ENCODE peak calls at places on chromosomes 3 and 15, in four cellular contexts. V is transverse colon, T is stomach, S is HepG2. Z is an unnamed sample. For H3K27me3, the result is how much of the 10 kb centered on the place peaks cover.

GRCh38 chr3:118938183-118938961 is 96.3 kb downstream of the IGSF11 start:
- DNase-seq in V (no peak), T (no peak), S (no peak), Z (no peak)

GRCh38 chr15:101009176-101009575 is 90.0 kb downstream of the LRRK1 start:
- DNase-seq in V (peak), T (no peak), S (no peak), Z (no peak)

GRCh38 chr3:115436767-115437301 is 186.5 kb upstream of the GAP43 start:
- DNase-seq in V (no peak), T (no peak), S (peak), Z (no peak)

GRCh38 chr3:170572665-170573253 is 13.1 kb downstream of the SLC7A14 start:
- DNase-seq in V (no peak), T (no peak), S (no peak), Z (no peak)

GRCh38 chr15:86615411-86615810 is 535.7 kb downstream of the AGBL1 start:
- DNase-seq in V (no peak), T (no peak), S (no peak), Z (no peak)

GRCh38 chr3:178810173-178810572 is 261.4 kb downstream of the ZMAT3 start:
- DNase-seq in V (no peak), T (no peak), S (no peak), Z (no peak)

GRCh38 chr3:195522254-195523023 is 20.7 kb downstream of the PPP1R2 start:
- DNase-seq in V (no peak), T (no peak), S (no peak), Z (no peak)

GRCh38 chr3:156657862-156658731 is 16.3 kb upstream of the TIPARP start:
- DNase-seq in V (peak), T (no peak), S (no peak), Z (no peak)

GRCh38 chr3:158160958-158161357 is 51.1 kb downstream of the RSRC1 start:
- DNase-seq in V (no peak), T (no peak), S (no peak), Z (no peak)

GRCh38 chr3:50003766-50004278 is 63.9 kb downstream of the RBM6 start:
- DNase-seq in V (no peak), T (no peak), S (no peak), Z (no peak)

GRCh38 chr3:85554153-85554552 is 595.4 kb downstream of the CADM2 start:
- DNase-seq in V (no peak), T (no peak), S (no peak), Z (no peak)

GRCh38 chr3:40387001-40387894 is at the start of gene ENTPD3:
- DNase-seq in V (peak), T (peak), S (no peak), Z (no peak)

GRCh38 chr15:73982251-73982962 is 9.7 kb downstream of the STOML1 start:
- DNase-seq in V (peak), T (peak), S (no peak), Z (peak)

GRCh38 chr3:124768812-124769211 is 38.6 kb downstream of the UMPS start:
- DNase-seq in V (peak), T (no peak), S (peak), Z (peak)

GRCh38 chr3:190272747-190273146 is 49.5 kb downstream of the CLDN1 start:
- DNase-seq in V (no peak), T (no peak), S (no peak), Z (no peak)

GRCh38 chr15:69997701-69998273 is 99.9 kb downstream of the TLE3 start:
- DNase-seq in V (peak), T (peak), S (no peak), Z (no peak)

GRCh38 chr15:70099966-70100494 is 2.3 kb upstream of the TLE3 start:
- DNase-seq in V (no peak), T (no peak), S (no peak), Z (no peak)

GRCh38 chr3:128447561-128448013 is 19.1 kb downstream of the DNAJB8 start:
- DNase-seq in V (no peak), T (no peak), S (no peak), Z (no peak)

GRCh38 chr3:161349529-161350278 is 21.6 kb downstream of the SPTSSB start:
- DNase-seq in V (no peak), T (no peak), S (peak), Z (no peak)

GRCh38 chr3:64023187-64023860 is at the start of gene PSMD6:
- DNase-seq in V (peak), T (peak), S (peak), Z (peak)

GRCh38 chr15:50435772-50436171 is 11.6 kb downstream of the USP8 start:
- DNase-seq in V (no peak), T (no peak), S (no peak), Z (no peak)

GRCh38 chr15:38589502-38589901 is 24.9 kb upstream of the RASGRP1 start:
- DNase-seq in V (no peak), T (no peak), S (no peak), Z (no peak)

GRCh38 chr15:51619331-51620033 is 3.1 kb downstream of the DMXL2 start:
- DNase-seq in V (no peak), T (no peak), S (no peak), Z (no peak)

GRCh38 chr3:139108253-139108969 is 63.7 kb upstream of the PRR23C start:
- DNase-seq in V (no peak), T (no peak), S (no peak), Z (no peak)

GRCh38 chr15:20367093-20367492 is 174.5 kb downstream of the GOLGA6L6 start:
- DNase-seq in V (no peak), T (no peak), S (no peak), Z (no peak)

GRCh38 chr15:78951841-78952238 is 7.0 kb upstream of the CTSH start:
- DNase-seq in V (no peak), T (peak), S (peak), Z (no peak)
- TF ChIP-seq POLR2A in V (no peak), T (no peak), S (no peak), Z (no peak)

DNA sequence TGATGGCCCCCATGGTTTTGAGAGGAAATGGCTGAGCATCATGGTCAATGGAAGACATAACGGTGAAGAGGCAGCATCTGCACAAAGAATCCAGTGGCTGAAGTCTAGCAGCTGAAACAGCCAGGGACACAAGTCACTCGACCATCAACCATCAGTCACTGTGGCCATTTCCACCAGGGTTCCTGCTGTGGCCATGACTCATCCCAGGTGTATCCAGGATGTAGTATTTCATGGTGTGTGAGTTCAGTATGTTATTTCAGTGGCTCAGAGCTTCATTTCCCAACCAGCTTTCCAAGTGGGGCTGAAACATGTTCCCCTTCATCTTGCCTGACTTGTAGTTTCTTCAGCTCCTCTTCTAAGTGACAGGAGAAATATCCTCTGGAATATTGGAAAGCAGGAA is 47.8 kb upstream of the WNT5A start:
- DNase-seq in V (no peak), T (no peak), S (no peak), Z (no peak)
- H3K27me3 ChIP-seq in V (under half), T (under half), S (under half), Z (under half)

DNA sequence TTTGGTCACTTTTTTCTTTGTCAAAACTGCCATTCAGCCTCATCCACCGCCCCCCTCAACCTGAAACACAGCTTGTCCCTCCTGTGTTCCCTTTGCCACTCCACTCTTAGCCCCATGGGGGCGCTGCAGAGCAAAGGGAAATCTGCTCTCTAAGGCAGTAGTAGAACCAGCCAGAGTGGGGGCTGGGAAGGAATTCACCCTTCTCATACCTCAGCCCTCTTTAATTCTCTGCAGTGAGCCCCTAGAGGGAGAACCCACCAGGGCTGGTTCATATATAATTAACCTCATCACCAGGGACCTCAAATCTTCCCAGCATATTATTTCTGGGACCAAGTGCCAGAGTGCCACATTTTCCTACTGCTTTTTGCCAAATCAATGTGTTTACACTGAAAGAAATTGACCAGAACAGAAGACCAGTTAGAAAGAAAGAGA is 2.8 kb upstream of the BCL6 start:
- DNase-seq in V (peak), T (peak), S (peak), Z (peak)
- H3K27ac ChIP-seq in V (peak), T (peak), S (no peak), Z (peak)

GRCh38 chr3:186079925-186080324 is 29.0 kb downstream of the ETV5 start:
- DNase-seq in V (no peak), T (no peak), S (no peak), Z (no peak)
- TF ChIP-seq POLR2A in V (no peak), T (no peak), S (no peak), Z (no peak)

GRCh38 chr15:60006808-60007346 is 2.8 kb downstream of the FOXB1 start:
- DNase-seq in V (no peak), T (no peak), S (no peak), Z (no peak)

GRCh38 chr15:60009581-60010379 is 5.7 kb downstream of the FOXB1 start:
- DNase-seq in V (no peak), T (no peak), S (no peak), Z (no peak)

GRCh38 chr15:60006203-60006782 is 2.2 kb downstream of the FOXB1 start:
- DNase-seq in V (peak), T (no peak), S (no peak), Z (no peak)

GRCh38 chr15:60010467-60011257 is 6.6 kb downstream of the FOXB1 start:
- DNase-seq in V (no peak), T (no peak), S (no peak), Z (no peak)

DNA sequence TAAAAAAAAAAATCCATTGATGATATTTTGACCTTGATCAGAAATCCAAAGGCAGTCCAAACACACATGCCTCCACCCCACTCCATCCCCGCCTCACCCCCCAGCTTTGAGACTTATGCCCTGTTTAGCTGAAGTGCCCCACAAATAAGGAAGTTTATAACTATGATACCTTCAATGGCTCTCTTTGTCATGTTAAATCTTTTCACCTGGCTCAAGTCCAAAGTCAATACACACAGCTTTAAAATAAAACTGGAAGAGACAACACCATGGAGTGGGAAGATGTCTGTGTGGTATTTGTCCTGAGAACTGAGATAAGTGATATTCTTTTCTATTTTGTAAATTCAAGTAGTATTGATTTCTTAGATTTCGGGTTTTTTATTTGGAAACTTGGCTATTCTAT is 5.0 kb downstream of the FOXB1 start:
- DNase-seq in V (no peak), T (no peak), S (no peak), Z (no peak)
- H3K27me3 ChIP-seq in V (half or more), T (half or more), S (under half), Z (under half)

GRCh38 chr15:55226127-55226526 is 29.4 kb upstream of the RSL24D1 start:
- DNase-seq in V (no peak), T (no peak), S (no peak), Z (no peak)

GRCh38 chr15:55224892-55225291 is 28.2 kb upstream of the RSL24D1 start:
- DNase-seq in V (no peak), T (no peak), S (no peak), Z (no peak)

GRCh38 chr15:55218068-55218467 is 21.3 kb upstream of the RSL24D1 start:
- DNase-seq in V (no peak), T (no peak), S (no peak), Z (no peak)

GRCh38 chr15:55221090-55222011 is 24.6 kb upstream of the RSL24D1 start:
- DNase-seq in V (no peak), T (no peak), S (peak), Z (no peak)

DNA sequence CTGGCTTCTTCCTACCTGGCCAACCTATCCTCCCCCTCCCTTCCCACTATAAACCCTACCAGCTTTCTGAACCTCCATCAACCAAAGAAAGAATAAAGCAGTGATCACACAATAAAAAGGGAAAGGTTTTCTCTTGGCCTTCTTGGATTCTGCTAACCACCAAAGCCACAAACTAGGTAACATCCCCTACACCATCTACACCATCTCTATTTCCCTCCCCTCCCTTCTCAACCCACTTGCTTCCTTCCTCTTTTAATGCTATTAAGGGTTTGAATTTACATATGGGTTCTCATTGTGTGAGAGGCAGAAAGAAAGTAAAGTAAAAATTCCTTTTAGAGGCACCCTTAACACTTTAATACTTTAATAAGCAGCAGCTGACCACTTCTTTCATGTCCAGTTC is 25.8 kb upstream of the RSL24D1 start:
- DNase-seq in V (no peak), T (no peak), S (no peak), Z (no peak)
- H3K27ac ChIP-seq in V (no peak), T (peak), S (no peak), Z (no peak)

DNA sequence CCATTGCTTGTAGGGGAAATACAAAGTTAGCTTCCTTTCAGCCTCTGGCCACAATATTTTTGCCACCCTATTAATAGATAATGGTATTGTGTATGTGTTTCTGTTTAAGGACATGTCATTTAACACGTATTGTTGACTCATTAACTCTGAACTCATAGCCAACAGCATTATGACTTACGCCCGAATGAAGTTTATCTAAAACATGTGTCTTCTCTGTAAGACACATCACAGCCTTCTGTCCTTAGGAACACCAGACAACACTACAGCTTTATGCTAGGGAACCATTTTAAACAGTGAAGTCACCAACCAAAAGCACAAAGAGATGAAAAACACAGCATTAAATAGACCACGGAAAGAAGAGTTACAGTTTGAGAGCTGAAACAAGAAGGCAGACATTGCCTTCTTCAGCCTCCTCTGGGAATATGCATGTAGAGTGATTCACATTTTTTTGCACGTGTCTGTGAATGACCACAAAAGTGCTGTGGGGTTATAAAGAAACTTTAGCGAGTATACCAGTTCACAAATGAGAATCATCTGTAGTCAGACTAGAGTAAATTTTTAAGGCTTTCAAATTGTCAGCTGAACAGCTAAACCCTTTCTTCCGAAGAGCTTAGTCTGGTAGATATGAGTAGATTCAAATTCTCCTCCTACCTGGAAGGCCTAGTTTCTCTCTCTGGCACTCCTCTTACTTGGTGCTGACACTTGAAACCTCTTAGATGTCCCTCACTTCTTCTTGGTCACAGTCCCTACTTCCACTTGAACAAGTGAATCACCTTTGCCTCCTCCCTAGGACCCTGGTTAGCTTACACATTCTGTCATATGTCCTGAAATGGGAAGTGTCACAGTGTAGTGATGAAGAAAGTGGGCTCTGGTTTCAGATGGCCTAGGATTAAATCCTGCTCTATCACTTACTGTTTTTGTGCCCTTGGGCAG is 32.2 kb downstream of the MCTP2 start:
- DNase-seq in V (no peak), T (no peak), S (no peak), Z (no peak)
- TF ChIP-seq POLR2A in V (no peak), T (no peak), S (no peak), Z (no peak)

GRCh38 chr15:23628612-23629233 is 18.9 kb downstream of the MAGEL2 start:
- DNase-seq in V (no peak), T (no peak), S (no peak), Z (no peak)

GRCh38 chr15:23629234-23629805 is 18.3 kb downstream of the MAGEL2 start:
- DNase-seq in V (no peak), T (no peak), S (no peak), Z (no peak)
- H3K27me3 ChIP-seq in V (under half), T (under half), S (under half), Z (under half)

Z was measured in right lobe of liver.